ENCODE peak calls at places on chromosomes 1 and 21, in seven cellular contexts. N is HepG2, K is HEK293T, I is K562, X is HCT116, L is H1, P is GM12878. H is an unnamed sample.

GRCh38 chr1:246947255-246947654 is 15.5 kb upstream of the AHCTF1 start:
- DNase-seq in L (no peak), P (no peak), X (no peak), N (peak; percentile 92), K (no peak), I (no peak), H (no peak)

GRCh38 chr1:200129480-200129879 is 102.0 kb downstream of the NR5A2 start:
- DNase-seq in L (no peak), I (no peak), X (no peak), N (no peak), K (no peak), P (no peak), H (no peak)

GRCh38 chr1:38418195-38419030 is 371.8 kb upstream of the POU3F1 start:
- DNase-seq in I (no peak), P (no peak), N (no peak), L (no peak), K (no peak), X (no peak), H (no peak)

GRCh38 chr1:103106426-103107321 is 1.6 kb downstream of the COL11A1 start:
- DNase-seq in N (peak; percentile 24), I (no peak), P (no peak), K (peak; percentile 46), L (peak; percentile 66), X (peak; percentile 0), H (peak; percentile 40)

GRCh38 chr1:157163273-157164127 is 25.3 kb upstream of the ETV3 start:
- DNase-seq in L (peak; percentile 100), N (peak; percentile 38), X (peak; percentile 50), I (peak; percentile 76), P (no peak), K (peak; percentile 88), H (peak; percentile 96)

GRCh38 chr1:218866507-218866906 is 307.2 kb upstream of the LYPLAL1 start:
- DNase-seq in K (no peak), P (no peak), X (no peak), N (no peak), I (no peak), L (no peak), H (no peak)

GRCh38 chr21:34567574-34567973 is 47.3 kb downstream of the RCAN1 start:
- DNase-seq in X (no peak), P (no peak), I (no peak), K (no peak), L (no peak), N (no peak), H (no peak)

GRCh38 chr1:33455537-33456301 is 16.7 kb upstream of the ZSCAN20 start:
- DNase-seq in N (peak; percentile 26), X (peak; percentile 80), I (peak; percentile 50), P (no peak), K (peak; percentile 83), L (peak; percentile 52), H (peak; percentile 52)

GRCh38 chr1:55375617-55376258 is 160.6 kb upstream of the USP24 start:
- DNase-seq in X (peak; percentile 22), I (peak; percentile 65), N (peak; percentile 34), P (no peak), K (peak; percentile 83), L (peak; percentile 64), H (peak; percentile 42)

GRCh38 chr1:147078606-147079399 is 93.5 kb downstream of the PRKAB2 start:
- DNase-seq in I (no peak), N (no peak), K (no peak), X (no peak), P (no peak), L (peak; percentile 65), H (no peak)

GRCh38 chr1:207844374-207844773 is 66.6 kb downstream of the CD34 start:
- DNase-seq in P (no peak), I (no peak), N (no peak), X (no peak), L (no peak), K (no peak), H (no peak)

GRCh38 chr1:16617101-16617727 is 3.9 kb upstream of the NBPF1 start:
- DNase-seq in N (no peak), X (no peak), I (peak; percentile 57), K (no peak), L (peak; percentile 60), P (no peak), H (peak; percentile 29)

GRCh38 chr21:45410151-45410864 is 5.3 kb downstream of the COL18A1 start:
- DNase-seq in X (no peak), L (no peak), N (peak; percentile 92), P (no peak), I (no peak), K (no peak), H (no peak)

GRCh38 chr1:89262643-89263042 is 10.0 kb downstream of the GBP5 start:
- DNase-seq in P (no peak), K (no peak), I (no peak), X (no peak), N (no peak), L (no peak), H (no peak)

GRCh38 chr1:3014443-3015268 is 6.6 kb upstream of the ACTRT2 start:
- DNase-seq in N (no peak), L (no peak), P (no peak), K (no peak), I (no peak), X (no peak), H (no peak)

GRCh38 chr1:32200226-32201010 is at the start of gene CCDC28B:
- DNase-seq in P (peak; percentile 34), L (peak; percentile 82), X (no peak), I (peak; percentile 69), K (peak; percentile 75), N (no peak), H (peak; percentile 71)

GRCh38 chr1:216670118-216670870 is 52.9 kb downstream of the ESRRG start:
- DNase-seq in X (no peak), K (peak; percentile 25), P (no peak), N (peak; percentile 2), L (no peak), I (no peak), H (no peak)

GRCh38 chr1:162633327-162633762 is 1.1 kb downstream of the DDR2 start:
- DNase-seq in I (no peak), X (no peak), N (no peak), P (peak; percentile 64), K (peak; percentile 26), L (no peak), H (no peak)

GRCh38 chr1:61742620-61743431 is 546 bp downstream of the PATJ start:
- DNase-seq in K (peak; percentile 60), N (peak; percentile 12), P (no peak), I (no peak), L (peak; percentile 74), X (no peak), H (peak; percentile 52)

GRCh38 chr1:61741682-61742619 is at the start of gene PATJ:
- DNase-seq in K (peak; percentile 65), N (peak; percentile 35), X (peak; percentile 62), I (no peak), P (no peak), L (peak; percentile 89), H (peak; percentile 81)

GRCh38 chr1:61743432-61743705 is 1.1 kb downstream of the PATJ start:
- DNase-seq in I (no peak), L (no peak), X (no peak), N (no peak), K (no peak), P (no peak), H (no peak)

GRCh38 chr1:61746768-61747167 is 4.5 kb downstream of the PATJ start:
- DNase-seq in X (no peak), I (no peak), P (no peak), L (no peak), K (no peak), N (no peak), H (no peak)

DNA sequence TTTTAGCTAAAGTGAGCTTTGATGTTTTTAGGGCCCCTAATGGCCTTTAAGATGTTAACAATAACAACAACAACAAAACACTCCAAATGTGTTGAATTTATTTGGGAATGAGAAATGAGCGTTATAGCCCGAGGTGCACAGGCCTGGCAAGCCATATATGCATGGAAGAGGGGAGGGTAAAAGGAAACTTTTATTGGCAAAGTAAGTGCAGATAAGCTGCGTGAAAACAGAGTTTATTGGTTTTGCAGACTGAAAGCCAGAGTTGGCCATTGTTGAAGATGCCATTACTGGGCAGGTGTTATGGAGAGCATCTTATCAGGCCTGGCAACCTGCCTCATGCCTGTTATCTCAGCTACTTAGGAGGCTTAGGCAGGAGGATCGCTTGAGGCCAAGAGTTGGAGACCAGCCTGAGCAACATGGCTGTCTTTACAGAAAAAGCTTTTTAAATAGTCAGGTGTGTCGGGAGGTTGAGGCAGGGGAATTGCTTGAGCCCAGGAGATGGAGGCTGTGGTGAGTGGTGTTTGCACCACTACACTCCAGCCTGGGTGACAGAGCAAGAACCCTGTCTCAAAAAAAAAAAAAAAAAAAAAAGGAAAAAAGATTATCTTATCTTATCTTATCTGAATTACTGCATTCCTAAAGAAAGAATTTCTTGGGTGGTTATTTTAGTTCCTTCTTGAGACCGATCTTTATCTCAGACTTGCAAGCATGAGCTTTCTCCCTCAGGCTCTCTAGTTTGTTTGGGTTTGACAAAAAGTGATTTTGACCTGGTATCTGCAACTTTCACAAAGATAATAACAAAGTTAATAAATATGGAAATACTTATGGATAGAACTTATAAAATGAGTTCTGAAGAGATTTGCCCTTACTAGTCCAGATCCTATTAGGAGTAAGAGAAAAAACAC is 1.7 kb downstream of the PATJ start:
- DNase-seq in X (no peak), K (peak; percentile 40), P (no peak), I (no peak), L (no peak), N (no peak), H (no peak)
- TF ChIP-seq SP1 in X (no peak), K (no peak), P (no peak), I (no peak), L (no peak), N (no peak), H (no peak)

GRCh38 chr1:230818881-230819280 is 49.4 kb downstream of the C1orf198 start:
- DNase-seq in N (no peak), K (no peak), L (peak; percentile 6), P (no peak), X (no peak), I (no peak), H (no peak)
- TF ChIP-seq SP1 in N (no peak), K (no peak), L (no peak), P (no peak), X (no peak), I (no peak), H (no peak)

GRCh38 chr1:47894718-47895393 is 102.3 kb downstream of the TRABD2B start:
- DNase-seq in K (no peak), P (no peak), I (no peak), X (no peak), N (no peak), L (peak; percentile 55), H (peak; percentile 31)
- TF ChIP-seq SP1 in K (no peak), P (no peak), I (no peak), X (peak; percentile 24), N (no peak), L (no peak), H (no peak)

GRCh38 chr1:227541796-227542152 is 21.6 kb upstream of the ZNF678 start:
- DNase-seq in L (no peak), X (no peak), P (no peak), I (no peak), N (no peak), K (no peak), H (no peak)

GRCh38 chr1:227543283-227544066 is 19.9 kb upstream of the ZNF678 start:
- DNase-seq in P (no peak), X (no peak), K (no peak), L (no peak), N (no peak), I (no peak), H (no peak)

GRCh38 chr1:227544067-227544655 is 19.2 kb upstream of the ZNF678 start:
- DNase-seq in X (no peak), K (no peak), N (no peak), L (no peak), P (no peak), I (no peak), H (no peak)

GRCh38 chr1:227541129-227541528 is 22.2 kb upstream of the ZNF678 start:
- DNase-seq in I (no peak), P (no peak), L (no peak), X (no peak), N (no peak), K (no peak), H (no peak)

GRCh38 chr1:227542153-227543120 is 20.9 kb upstream of the ZNF678 start:
- DNase-seq in I (peak; percentile 30), K (no peak), N (peak; percentile 53), L (peak; percentile 93), P (peak; percentile 26), X (peak; percentile 41), H (peak; percentile 81)
- TF ChIP-seq SP1 in I (no peak), K (no peak), N (no peak), L (no peak), P (no peak), X (no peak), H (peak; percentile 62)

H was measured in WTC11.